ENCODE peak calls at places on chromosomes 5 and 9, in ten cellular contexts. One of them, this sample, is unnamed. For H3K36me3, the result is how much of the 10 kb centered on the place peaks cover.

GRCh38 chr9:136404801-136405136 is 4.8 kb upstream of the SNAPC4 start:
- DNase-seq in left lung: no peak
- DNase-seq in adipocyte: no peak
- DNase-seq in bronchial epithelial cell: no peak
- DNase-seq in Peyer's patch: no peak
- DNase-seq in cardiac muscle cell: no peak
- DNase-seq in kidney: no peak
- DNase-seq in MM.1S: no peak
- DNase-seq in mammary epithelial cell: no peak
- DNase-seq in gastrocnemius medialis: no peak
- DNase-seq in this sample: no peak

GRCh38 chr5:148208226-148208625 is 5.4 kb downstream of the SPINK6 start:
- DNase-seq in cardiac muscle cell: no peak
- DNase-seq in MM.1S: no peak
- DNase-seq in left lung: no peak
- DNase-seq in bronchial epithelial cell: peak
- DNase-seq in kidney: no peak
- DNase-seq in mammary epithelial cell: no peak
- DNase-seq in gastrocnemius medialis: no peak
- DNase-seq in Peyer's patch: no peak
- DNase-seq in adipocyte: peak
- DNase-seq in this sample: no peak

GRCh38 chr5:6373081-6373846 is 5.1 kb downstream of the MED10 start:
- DNase-seq in bronchial epithelial cell: no peak
- DNase-seq in adipocyte: no peak
- DNase-seq in cardiac muscle cell: no peak
- DNase-seq in mammary epithelial cell: no peak
- DNase-seq in Peyer's patch: no peak
- DNase-seq in left lung: no peak
- DNase-seq in MM.1S: no peak
- DNase-seq in kidney: no peak
- DNase-seq in gastrocnemius medialis: no peak
- DNase-seq in this sample: no peak

GRCh38 chr9:81609782-81610738 is 79.3 kb downstream of the TLE1 start:
- DNase-seq in cardiac muscle cell: peak
- DNase-seq in mammary epithelial cell: peak
- DNase-seq in MM.1S: no peak
- DNase-seq in gastrocnemius medialis: no peak
- DNase-seq in Peyer's patch: no peak
- DNase-seq in adipocyte: peak
- DNase-seq in bronchial epithelial cell: no peak
- DNase-seq in left lung: no peak
- DNase-seq in kidney: peak
- DNase-seq in this sample: peak

GRCh38 chr5:113900831-113901230 is 387.3 kb downstream of the YTHDC2 start:
- DNase-seq in gastrocnemius medialis: no peak
- DNase-seq in cardiac muscle cell: no peak
- DNase-seq in left lung: no peak
- DNase-seq in adipocyte: no peak
- DNase-seq in kidney: no peak
- DNase-seq in bronchial epithelial cell: no peak
- DNase-seq in MM.1S: no peak
- DNase-seq in mammary epithelial cell: no peak
- DNase-seq in Peyer's patch: no peak
- DNase-seq in this sample: no peak

GRCh38 chr5:40490464-40491083 is 189.1 kb upstream of the PTGER4 start:
- DNase-seq in gastrocnemius medialis: no peak
- DNase-seq in mammary epithelial cell: no peak
- DNase-seq in left lung: no peak
- DNase-seq in adipocyte: peak
- DNase-seq in cardiac muscle cell: no peak
- DNase-seq in Peyer's patch: no peak
- DNase-seq in kidney: no peak
- DNase-seq in MM.1S: no peak
- DNase-seq in bronchial epithelial cell: no peak
- DNase-seq in this sample: no peak

GRCh38 chr5:139138790-139139189 is 59.4 kb downstream of the SIL1 start:
- DNase-seq in adipocyte: peak
- DNase-seq in bronchial epithelial cell: peak
- DNase-seq in cardiac muscle cell: peak
- DNase-seq in left lung: no peak
- DNase-seq in Peyer's patch: no peak
- DNase-seq in mammary epithelial cell: peak
- DNase-seq in kidney: no peak
- DNase-seq in MM.1S: no peak
- DNase-seq in gastrocnemius medialis: peak
- DNase-seq in this sample: peak

GRCh38 chr5:180494510-180495181 is 467 bp downstream of the CNOT6 start:
- DNase-seq in Peyer's patch: peak
- DNase-seq in mammary epithelial cell: peak
- DNase-seq in MM.1S: peak
- DNase-seq in left lung: peak
- DNase-seq in adipocyte: peak
- DNase-seq in cardiac muscle cell: peak
- DNase-seq in kidney: peak
- DNase-seq in gastrocnemius medialis: peak
- DNase-seq in bronchial epithelial cell: no peak
- DNase-seq in this sample: no peak

GRCh38 chr5:111512026-111512405 is 319 bp downstream of the STARD4 start:
- DNase-seq in bronchial epithelial cell: peak
- DNase-seq in adipocyte: peak
- DNase-seq in kidney: no peak
- DNase-seq in MM.1S: peak
- DNase-seq in gastrocnemius medialis: peak
- DNase-seq in mammary epithelial cell: no peak
- DNase-seq in cardiac muscle cell: peak
- DNase-seq in Peyer's patch: no peak
- DNase-seq in left lung: no peak
- DNase-seq in this sample: peak

GRCh38 chr9:14585730-14586473 is 107.3 kb downstream of the ZDHHC21 start:
- DNase-seq in left lung: no peak
- DNase-seq in Peyer's patch: no peak
- DNase-seq in MM.1S: peak
- DNase-seq in cardiac muscle cell: no peak
- DNase-seq in adipocyte: no peak
- DNase-seq in kidney: no peak
- DNase-seq in bronchial epithelial cell: no peak
- DNase-seq in gastrocnemius medialis: no peak
- DNase-seq in mammary epithelial cell: no peak
- DNase-seq in this sample: no peak

GRCh38 chr5:24162343-24162742 is 482.4 kb downstream of the CDH10 start:
- DNase-seq in left lung: no peak
- DNase-seq in mammary epithelial cell: peak
- DNase-seq in adipocyte: no peak
- DNase-seq in MM.1S: no peak
- DNase-seq in Peyer's patch: no peak
- DNase-seq in gastrocnemius medialis: no peak
- DNase-seq in kidney: no peak
- DNase-seq in cardiac muscle cell: no peak
- DNase-seq in bronchial epithelial cell: peak
- DNase-seq in this sample: no peak

GRCh38 chr9:114626415-114627029 is 15.4 kb downstream of the TMEM268 start:
- DNase-seq in MM.1S: no peak
- DNase-seq in Peyer's patch: no peak
- DNase-seq in cardiac muscle cell: no peak
- DNase-seq in adipocyte: no peak
- DNase-seq in kidney: no peak
- DNase-seq in mammary epithelial cell: no peak
- DNase-seq in bronchial epithelial cell: no peak
- DNase-seq in left lung: no peak
- DNase-seq in gastrocnemius medialis: no peak
- DNase-seq in this sample: no peak

GRCh38 chr5:139812323-139812722 is 16.7 kb downstream of the PSD2 start:
- DNase-seq in cardiac muscle cell: no peak
- DNase-seq in adipocyte: no peak
- DNase-seq in gastrocnemius medialis: no peak
- DNase-seq in bronchial epithelial cell: no peak
- DNase-seq in mammary epithelial cell: no peak
- DNase-seq in Peyer's patch: no peak
- DNase-seq in left lung: no peak
- DNase-seq in kidney: peak
- DNase-seq in MM.1S: no peak
- DNase-seq in this sample: no peak

GRCh38 chr5:161676109-161676508 is 9.4 kb upstream of the GABRA6 start:
- DNase-seq in gastrocnemius medialis: no peak
- DNase-seq in kidney: no peak
- DNase-seq in mammary epithelial cell: no peak
- DNase-seq in Peyer's patch: no peak
- DNase-seq in cardiac muscle cell: peak
- DNase-seq in bronchial epithelial cell: peak
- DNase-seq in left lung: no peak
- DNase-seq in adipocyte: no peak
- DNase-seq in MM.1S: peak
- DNase-seq in this sample: no peak

GRCh38 chr5:180113660-180114303 is 42.2 kb upstream of the RNF130 start:
- DNase-seq in left lung: peak
- DNase-seq in gastrocnemius medialis: no peak
- DNase-seq in cardiac muscle cell: no peak
- DNase-seq in adipocyte: no peak
- DNase-seq in bronchial epithelial cell: no peak
- DNase-seq in kidney: peak
- DNase-seq in MM.1S: no peak
- DNase-seq in mammary epithelial cell: no peak
- DNase-seq in Peyer's patch: no peak
- DNase-seq in this sample: no peak

GRCh38 chr5:9782806-9783560 is 152.8 kb upstream of the TAS2R1 start:
- DNase-seq in kidney: no peak
- DNase-seq in MM.1S: no peak
- DNase-seq in cardiac muscle cell: peak
- DNase-seq in mammary epithelial cell: no peak
- DNase-seq in adipocyte: peak
- DNase-seq in Peyer's patch: no peak
- DNase-seq in gastrocnemius medialis: no peak
- DNase-seq in left lung: no peak
- DNase-seq in bronchial epithelial cell: no peak
- DNase-seq in this sample: no peak

GRCh38 chr9:99041618-99042017 is 63.3 kb upstream of the TGFBR1 start:
- DNase-seq in Peyer's patch: no peak
- DNase-seq in kidney: no peak
- DNase-seq in mammary epithelial cell: no peak
- DNase-seq in cardiac muscle cell: no peak
- DNase-seq in bronchial epithelial cell: no peak
- DNase-seq in adipocyte: no peak
- DNase-seq in left lung: no peak
- DNase-seq in gastrocnemius medialis: no peak
- DNase-seq in MM.1S: no peak
- DNase-seq in this sample: no peak

GRCh38 chr5:15489571-15490235 is 10.3 kb upstream of the FBXL7 start:
- DNase-seq in bronchial epithelial cell: peak
- DNase-seq in cardiac muscle cell: no peak
- DNase-seq in adipocyte: no peak
- DNase-seq in kidney: peak
- DNase-seq in Peyer's patch: no peak
- DNase-seq in MM.1S: no peak
- DNase-seq in mammary epithelial cell: no peak
- DNase-seq in left lung: no peak
- DNase-seq in gastrocnemius medialis: no peak
- DNase-seq in this sample: no peak

DNA sequence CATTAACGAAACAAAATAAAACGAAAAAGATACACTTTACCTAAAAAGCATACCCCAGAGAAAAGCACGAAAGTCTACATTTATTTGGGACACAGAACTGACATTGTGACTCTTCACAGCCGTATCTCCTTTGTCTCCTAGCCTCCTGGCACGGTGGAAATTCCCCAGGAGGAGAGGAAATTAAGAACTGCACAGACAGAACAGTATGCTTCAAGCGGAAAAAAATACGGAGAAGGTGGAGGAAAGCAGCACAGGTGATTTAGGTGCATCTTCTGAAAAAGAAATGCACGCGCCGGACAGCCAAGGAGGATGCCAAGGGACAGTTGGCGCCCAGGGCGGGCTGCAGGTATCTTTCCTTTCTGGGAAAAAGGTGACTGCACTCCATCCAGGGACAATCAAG is 32.0 kb downstream of the DDX31 start:
- DNase-seq in Peyer's patch: no peak
- DNase-seq in MM.1S: no peak
- DNase-seq in adipocyte: no peak
- DNase-seq in mammary epithelial cell: no peak
- DNase-seq in kidney: no peak
- DNase-seq in bronchial epithelial cell: no peak
- DNase-seq in cardiac muscle cell: no peak
- DNase-seq in gastrocnemius medialis: no peak
- DNase-seq in left lung: no peak
- DNase-seq in this sample: no peak
- H3K36me3 ChIP-seq in Peyer's patch: under half
- H3K36me3 ChIP-seq in MM.1S: under half
- H3K36me3 ChIP-seq in adipocyte: half or more
- H3K36me3 ChIP-seq in mammary epithelial cell: under half
- H3K36me3 ChIP-seq in kidney: under half
- H3K36me3 ChIP-seq in bronchial epithelial cell: under half
- H3K36me3 ChIP-seq in cardiac muscle cell: under half
- H3K36me3 ChIP-seq in gastrocnemius medialis: under half
- H3K36me3 ChIP-seq in left lung: under half
- H3K36me3 ChIP-seq in this sample: under half

GRCh38 chr9:19371942-19372341 is 8.1 kb downstream of the RPS6 start:
- DNase-seq in bronchial epithelial cell: peak
- DNase-seq in adipocyte: peak
- DNase-seq in MM.1S: no peak
- DNase-seq in cardiac muscle cell: no peak
- DNase-seq in Peyer's patch: no peak
- DNase-seq in mammary epithelial cell: no peak
- DNase-seq in gastrocnemius medialis: no peak
- DNase-seq in left lung: no peak
- DNase-seq in kidney: no peak
- DNase-seq in this sample: no peak
- H3K36me3 ChIP-seq in bronchial epithelial cell: under half
- H3K36me3 ChIP-seq in adipocyte: half or more
- H3K36me3 ChIP-seq in MM.1S: under half
- H3K36me3 ChIP-seq in cardiac muscle cell: half or more
- H3K36me3 ChIP-seq in Peyer's patch: under half
- H3K36me3 ChIP-seq in mammary epithelial cell: under half
- H3K36me3 ChIP-seq in gastrocnemius medialis: under half
- H3K36me3 ChIP-seq in left lung: under half
- H3K36me3 ChIP-seq in kidney: under half
- H3K36me3 ChIP-seq in this sample: under half

DNA sequence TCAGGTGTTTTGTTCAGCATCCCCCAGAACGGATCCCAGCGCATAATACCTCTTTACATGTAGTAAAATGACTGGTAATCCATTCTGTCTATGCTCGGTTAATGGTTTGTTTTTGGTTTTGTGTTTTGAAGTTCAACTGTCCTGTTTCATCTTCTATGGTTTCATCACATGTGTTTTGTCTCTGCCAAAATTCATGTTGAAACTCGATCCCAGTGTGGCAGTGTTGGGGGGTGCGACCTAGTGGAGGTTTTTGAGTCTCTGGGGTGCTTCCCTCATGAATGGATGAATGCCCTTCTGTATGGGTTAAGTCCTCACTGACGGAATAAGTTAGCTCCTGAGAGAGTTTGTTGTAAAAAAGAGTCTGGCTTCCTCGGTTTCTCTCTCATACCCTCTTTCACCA is 317.4 kb downstream of the KDM4C start:
- DNase-seq in adipocyte: no peak
- DNase-seq in left lung: no peak
- DNase-seq in gastrocnemius medialis: no peak
- DNase-seq in kidney: no peak
- DNase-seq in cardiac muscle cell: no peak
- DNase-seq in bronchial epithelial cell: no peak
- DNase-seq in mammary epithelial cell: no peak
- DNase-seq in Peyer's patch: no peak
- DNase-seq in MM.1S: no peak
- DNase-seq in this sample: no peak
- H3K36me3 ChIP-seq in adipocyte: under half
- H3K36me3 ChIP-seq in left lung: under half
- H3K36me3 ChIP-seq in gastrocnemius medialis: under half
- H3K36me3 ChIP-seq in kidney: under half
- H3K36me3 ChIP-seq in cardiac muscle cell: under half
- H3K36me3 ChIP-seq in bronchial epithelial cell: under half
- H3K36me3 ChIP-seq in mammary epithelial cell: under half
- H3K36me3 ChIP-seq in Peyer's patch: under half
- H3K36me3 ChIP-seq in MM.1S: under half
- H3K36me3 ChIP-seq in this sample: under half

GRCh38 chr9:93663877-93664548 is 87.6 kb downstream of the PHF2 start:
- DNase-seq in bronchial epithelial cell: no peak
- DNase-seq in adipocyte: no peak
- DNase-seq in left lung: peak
- DNase-seq in mammary epithelial cell: no peak
- DNase-seq in gastrocnemius medialis: no peak
- DNase-seq in kidney: peak
- DNase-seq in MM.1S: no peak
- DNase-seq in Peyer's patch: peak
- DNase-seq in cardiac muscle cell: no peak
- DNase-seq in this sample: no peak
- H3K36me3 ChIP-seq in bronchial epithelial cell: under half
- H3K36me3 ChIP-seq in adipocyte: under half
- H3K36me3 ChIP-seq in left lung: under half
- H3K36me3 ChIP-seq in mammary epithelial cell: under half
- H3K36me3 ChIP-seq in gastrocnemius medialis: under half
- H3K36me3 ChIP-seq in kidney: under half
- H3K36me3 ChIP-seq in MM.1S: under half
- H3K36me3 ChIP-seq in Peyer's patch: under half
- H3K36me3 ChIP-seq in cardiac muscle cell: under half
- H3K36me3 ChIP-seq in this sample: under half

This sample was measured in brain microvascular endothelial cell.